ENCODE peak calls at places on chromosome 5, in six cellular contexts. I is H1, E is IMR-90, S is mesendoderm, R is trophoblast cell, B is mesenchymal stem cell. G is an unnamed sample.

GRCh38 chr5:141867139-141867538 is 11.1 kb downstream of the PCDH1 start:
- DNase-seq in I (no peak), E (no peak), S (no peak), R (no peak), B (no peak), G (no peak)

GRCh38 chr5:39005566-39006232 is 68.5 kb downstream of the RICTOR start:
- DNase-seq in I (no peak), E (peak), S (peak), R (peak), B (no peak), G (no peak)

GRCh38 chr5:93174930-93175329 is 406.1 kb downstream of the NR2F1-AS1 start:
- DNase-seq in I (no peak), E (no peak), S (no peak), R (no peak), B (no peak), G (no peak)

GRCh38 chr5:177453852-177454396 is 7.3 kb downstream of the PRR7 start:
- DNase-seq in I (no peak), E (no peak), S (no peak), R (no peak), B (no peak), G (no peak)

GRCh38 chr5:40291338-40291737 is 388.4 kb upstream of the PTGER4 start:
- DNase-seq in I (no peak), E (peak), S (no peak), R (no peak), B (peak), G (no peak)

GRCh38 chr5:122458278-122458872 is 146.3 kb downstream of the SNCAIP start:
- DNase-seq in I (no peak), E (peak), S (peak), R (peak), B (peak), G (no peak)

GRCh38 chr5:5649641-5650040 is 227.2 kb downstream of the ICE1 start:
- DNase-seq in I (no peak), E (no peak), S (no peak), R (no peak), B (no peak), G (no peak)

GRCh38 chr5:115840825-115841224 is 540 bp downstream of the ATG12 start:
- DNase-seq in I (no peak), E (no peak), S (no peak), R (peak), B (peak), G (no peak)

GRCh38 chr5:155380480-155380879 is 366.9 kb downstream of the KIF4B start:
- DNase-seq in I (no peak), E (no peak), S (no peak), R (no peak), B (no peak), G (no peak)

GRCh38 chr5:7462758-7463157 is 66.8 kb downstream of the ADCY2 start:
- DNase-seq in I (no peak), E (no peak), S (peak), R (no peak), B (no peak), G (no peak)

GRCh38 chr5:148829734-148830133 is 3.3 kb downstream of the ADRB2 start:
- DNase-seq in I (no peak), E (no peak), S (no peak), R (no peak), B (no peak), G (no peak)

GRCh38 chr5:167726641-167727040 is 564.8 kb upstream of the WWC1 start:
- DNase-seq in I (no peak), E (no peak), S (peak), R (no peak), B (no peak), G (no peak)

GRCh38 chr5:16897284-16897704 is 38.8 kb downstream of the MYO10 start:
- DNase-seq in I (no peak), E (peak), S (peak), R (peak), B (peak), G (no peak)
- H3K18ac ChIP-seq in I (peak), E (no peak), S (no peak), R (no peak), B (peak), G (no peak)

GRCh38 chr5:9082996-9083395 is 462.9 kb downstream of the SEMA5A start:
- DNase-seq in I (no peak), E (peak), S (no peak), R (no peak), B (no peak), G (no peak)
- H3K4me3 ChIP-seq in I (no peak), E (no peak), S (no peak), R (no peak), B (no peak), G (no peak)

GRCh38 chr5:65087154-65087553 is 318.4 kb downstream of the CWC27 start:
- DNase-seq in I (no peak), E (no peak), S (no peak), R (no peak), B (no peak), G (no peak)

GRCh38 chr5:65081071-65081470 is 312.3 kb downstream of the CWC27 start:
- DNase-seq in I (no peak), E (no peak), S (peak), R (peak), B (no peak), G (no peak)

GRCh38 chr5:65084774-65085173 is 316.0 kb downstream of the CWC27 start:
- DNase-seq in I (no peak), E (no peak), S (no peak), R (no peak), B (no peak), G (no peak)

GRCh38 chr5:65086234-65086886 is 317.6 kb downstream of the CWC27 start:
- DNase-seq in I (no peak), E (peak), S (no peak), R (no peak), B (no peak), G (no peak)

GRCh38 chr5:65085181-65085580 is 316.5 kb downstream of the CWC27 start:
- DNase-seq in I (no peak), E (no peak), S (no peak), R (no peak), B (no peak), G (no peak)
- H3K18ac ChIP-seq in I (no peak), E (no peak), S (no peak), R (peak), B (no peak), G (no peak)

DNA sequence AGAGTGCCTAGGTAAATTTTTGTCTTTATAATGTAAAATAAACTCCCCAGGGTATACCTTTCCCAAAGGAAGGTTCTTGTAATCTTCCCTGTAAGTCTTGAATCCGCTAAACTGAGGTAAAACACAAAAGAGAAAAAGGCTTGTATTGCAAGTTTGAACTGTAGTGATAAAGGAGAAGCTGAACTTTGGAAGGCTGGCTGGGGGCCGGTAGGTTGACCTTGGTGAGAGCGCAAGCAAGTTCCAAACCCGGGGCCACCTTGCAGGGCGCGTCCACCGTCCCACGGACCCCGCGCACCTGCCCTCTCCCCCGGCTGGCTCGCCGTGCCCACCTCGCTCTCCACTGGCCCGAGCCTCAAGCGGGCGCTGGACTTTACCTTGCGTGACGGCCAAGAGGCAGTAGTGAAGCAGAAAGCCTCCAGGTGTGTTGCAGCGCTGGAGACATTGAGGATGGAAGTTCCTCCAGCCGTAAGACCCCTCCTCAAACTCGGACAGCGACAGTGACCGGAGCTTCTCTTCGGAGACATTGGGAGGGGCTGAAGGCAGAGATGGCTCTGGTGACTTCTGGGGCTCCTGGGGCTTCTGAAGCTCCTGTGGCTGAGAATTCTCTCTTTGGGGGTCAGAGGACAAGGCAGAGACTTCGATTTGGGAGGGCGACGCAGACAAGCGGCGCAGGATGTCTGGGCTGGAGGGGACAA is 403 bp downstream of the SLCO4C1 start:
- DNase-seq in I (no peak), E (no peak), S (peak), R (no peak), B (no peak), G (no peak)
- H3K4me3 ChIP-seq in I (peak), E (no peak), S (peak), R (peak), B (peak), G (peak)

DNA sequence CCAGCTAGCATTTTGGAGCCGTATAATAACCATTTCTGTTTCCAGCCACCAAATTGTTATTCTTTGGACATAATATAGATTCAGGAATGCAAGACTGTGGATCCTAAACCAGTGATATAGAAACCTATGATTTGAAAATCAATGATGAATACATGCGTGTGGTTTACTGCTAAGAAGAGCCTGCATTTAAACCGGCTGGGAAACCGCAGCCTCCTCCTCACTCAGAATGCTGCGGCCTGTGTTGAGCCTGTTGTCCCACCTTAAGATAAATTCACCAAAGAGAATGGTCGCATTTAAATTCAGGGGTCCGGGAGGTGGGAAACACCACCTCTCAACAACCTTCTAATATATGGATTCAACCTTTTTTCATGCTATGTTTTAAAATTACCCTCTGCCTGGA is 148.0 kb downstream of the MEF2C start:
- DNase-seq in I (no peak), E (no peak), S (no peak), R (no peak), B (no peak), G (no peak)
- H3K18ac ChIP-seq in I (no peak), E (no peak), S (no peak), R (no peak), B (no peak), G (no peak)

DNA sequence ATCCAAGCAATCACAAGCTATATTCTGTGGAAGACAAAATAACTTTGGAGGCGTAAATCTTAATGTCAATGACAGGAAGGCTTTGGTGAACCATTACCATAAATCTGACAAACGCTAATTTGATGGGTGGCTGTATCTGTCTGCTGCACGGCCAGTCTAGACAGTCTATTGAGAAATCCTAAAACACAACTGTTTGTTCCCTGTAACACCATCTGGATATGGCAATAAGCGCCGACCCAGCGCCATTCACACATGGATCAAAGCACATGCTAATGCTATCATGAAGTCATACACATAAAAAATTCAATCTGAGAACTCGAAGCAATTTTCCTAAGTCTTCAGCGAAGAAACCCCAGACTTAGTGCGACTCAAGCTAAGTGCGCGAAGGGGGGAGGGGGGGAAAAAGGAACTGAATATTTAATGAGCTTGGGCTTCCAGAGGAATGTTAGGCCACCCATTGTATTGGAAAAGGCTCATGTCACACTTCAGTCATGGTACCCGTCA is 95.1 kb downstream of the ARL15 start:
- DNase-seq in I (no peak), E (no peak), S (peak), R (no peak), B (peak), G (peak)
- H3K4me3 ChIP-seq in I (no peak), E (no peak), S (no peak), R (no peak), B (no peak), G (no peak)

DNA sequence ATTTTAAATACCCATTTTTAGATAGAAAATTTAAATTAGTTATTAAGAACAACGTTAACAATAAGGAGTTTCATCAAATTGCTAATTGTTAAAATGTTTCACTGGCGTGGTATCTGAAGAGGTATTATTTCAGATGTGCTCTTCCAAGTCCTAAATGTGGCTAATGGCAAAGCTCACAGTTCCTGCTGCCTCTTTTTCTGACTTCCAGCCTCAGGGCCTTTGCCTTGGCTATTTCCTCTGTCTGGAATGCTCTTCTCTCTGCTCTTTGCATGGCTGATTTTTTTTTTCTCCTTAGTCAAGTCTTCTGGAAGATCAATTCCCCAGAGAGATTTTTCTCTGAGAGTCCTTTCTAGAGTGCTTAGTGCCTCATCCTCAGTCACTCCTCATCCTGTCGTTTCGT is 9.6 kb upstream of the SSBP2 start:
- DNase-seq in I (no peak), E (no peak), S (peak), R (peak), B (no peak), G (no peak)
- H3K18ac ChIP-seq in I (no peak), E (no peak), S (no peak), R (no peak), B (no peak), G (no peak)

GRCh38 chr5:81147011-81147594 is 86.0 kb upstream of the CKMT2 start:
- DNase-seq in I (no peak), E (no peak), S (no peak), R (no peak), B (no peak), G (no peak)

GRCh38 chr5:81145329-81145728 is 87.8 kb upstream of the CKMT2 start:
- DNase-seq in I (no peak), E (no peak), S (no peak), R (no peak), B (no peak), G (no peak)

GRCh38 chr5:81142108-81142507 is 91.0 kb upstream of the CKMT2 start:
- DNase-seq in I (no peak), E (no peak), S (no peak), R (no peak), B (no peak), G (no peak)

GRCh38 chr5:81151546-81151945 is 81.6 kb upstream of the CKMT2 start:
- DNase-seq in I (no peak), E (peak), S (no peak), R (no peak), B (peak), G (no peak)

GRCh38 chr5:81147970-81148571 is 85.1 kb upstream of the CKMT2 start:
- DNase-seq in I (no peak), E (no peak), S (no peak), R (no peak), B (no peak), G (no peak)
- H3K4me3 ChIP-seq in I (no peak), E (no peak), S (no peak), R (no peak), B (no peak), G (no peak)

DNA sequence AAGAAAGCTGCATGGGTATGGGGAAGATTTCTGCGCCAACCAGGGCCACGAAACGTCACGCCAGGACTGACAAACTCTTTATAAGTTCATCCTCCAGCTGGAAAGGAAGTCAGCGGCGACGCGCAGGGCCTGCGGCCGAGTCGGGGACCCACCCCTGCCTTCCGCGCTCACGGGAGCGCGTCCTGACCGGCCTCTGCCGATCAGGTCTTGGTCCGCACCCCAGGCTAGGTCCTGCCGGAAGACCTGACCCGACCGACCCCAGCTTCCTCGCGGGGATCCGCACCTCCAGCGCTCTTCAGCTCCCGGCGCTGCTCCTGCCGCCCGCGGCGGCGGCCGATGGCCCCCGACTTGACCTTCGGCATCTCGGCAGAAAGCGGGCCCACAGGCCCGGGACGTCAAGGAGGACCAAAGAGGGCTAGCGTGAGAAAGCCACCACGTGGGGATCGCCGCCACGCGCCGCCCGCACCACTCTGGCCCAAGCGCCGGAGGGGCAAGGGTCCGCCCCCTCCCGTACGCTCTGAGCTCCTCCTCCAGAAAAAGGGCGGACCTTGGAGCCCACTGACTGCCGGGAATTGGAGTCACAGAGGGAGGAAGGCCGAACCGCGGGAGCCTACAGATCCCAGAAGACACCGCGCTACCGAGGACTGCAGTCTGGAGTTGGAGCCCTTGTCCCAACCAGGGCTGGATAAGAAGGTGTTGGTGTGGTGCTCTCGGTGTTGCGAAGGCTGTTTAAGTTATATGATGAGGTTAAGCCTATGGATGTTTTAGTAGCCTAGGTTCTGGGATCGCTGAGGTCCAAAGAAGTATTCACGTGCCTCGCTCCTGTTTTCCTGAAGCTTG is at the start of gene DIMT1:
- DNase-seq in I (peak), E (peak), S (peak), R (peak), B (peak), G (peak)
- H3K18ac ChIP-seq in I (peak), E (peak), S (peak), R (peak), B (peak), G (peak)